ENCODE peak calls at places on chromosomes 6 and 20, in seven cellular contexts. One of them, this sample, is unnamed.
A peak's percentile ranks its signal among the peaks of the same experiment; 100 is the strongest.

GRCh38 chr6:40325041-40325440 is 262.1 kb downstream of the LRFN2 start:
- DNase-seq in left ventricle myocardium inferior: no peak
- DNase-seq in testis: peak; percentile 32
- DNase-seq in mammary epithelial cell: no peak
- DNase-seq in tibial nerve: no peak
- DNase-seq in A549: no peak
- DNase-seq in CD8-positive, alpha-beta T cell: no peak
- DNase-seq in this sample: no peak

GRCh38 chr20:48904566-48905321 is 16.8 kb upstream of the ARFGEF2 start:
- DNase-seq in left ventricle myocardium inferior: peak; percentile 37
- DNase-seq in testis: peak; percentile 74
- DNase-seq in mammary epithelial cell: peak; percentile 40
- DNase-seq in tibial nerve: no peak
- DNase-seq in A549: peak; percentile 70
- DNase-seq in CD8-positive, alpha-beta T cell: peak; percentile 76
- DNase-seq in this sample: no peak

GRCh38 chr6:117840541-117840983 is 66.5 kb upstream of the SLC35F1 start:
- DNase-seq in left ventricle myocardium inferior: no peak
- DNase-seq in testis: no peak
- DNase-seq in mammary epithelial cell: peak; percentile 42
- DNase-seq in tibial nerve: no peak
- DNase-seq in A549: peak; percentile 18
- DNase-seq in CD8-positive, alpha-beta T cell: no peak
- DNase-seq in this sample: no peak

GRCh38 chr6:119308048-119308570 is 41.5 kb downstream of the MAN1A1 start:
- DNase-seq in left ventricle myocardium inferior: no peak
- DNase-seq in testis: no peak
- DNase-seq in mammary epithelial cell: peak; percentile 55
- DNase-seq in tibial nerve: no peak
- DNase-seq in A549: no peak
- DNase-seq in CD8-positive, alpha-beta T cell: no peak
- DNase-seq in this sample: no peak

GRCh38 chr20:15863735-15864134 is 709.5 kb downstream of the KIF16B start:
- DNase-seq in left ventricle myocardium inferior: no peak
- DNase-seq in testis: no peak
- DNase-seq in mammary epithelial cell: no peak
- DNase-seq in tibial nerve: no peak
- DNase-seq in A549: no peak
- DNase-seq in CD8-positive, alpha-beta T cell: no peak
- DNase-seq in this sample: no peak

GRCh38 chr6:52549428-52549827 is 27.4 kb downstream of the TRAM2 start:
- DNase-seq in left ventricle myocardium inferior: no peak
- DNase-seq in testis: no peak
- DNase-seq in mammary epithelial cell: no peak
- DNase-seq in tibial nerve: no peak
- DNase-seq in A549: no peak
- DNase-seq in CD8-positive, alpha-beta T cell: no peak
- DNase-seq in this sample: no peak

GRCh38 chr20:14127831-14128230 is 132.5 kb downstream of the MACROD2 start:
- DNase-seq in left ventricle myocardium inferior: no peak
- DNase-seq in testis: no peak
- DNase-seq in mammary epithelial cell: no peak
- DNase-seq in tibial nerve: no peak
- DNase-seq in A549: no peak
- DNase-seq in CD8-positive, alpha-beta T cell: no peak
- DNase-seq in this sample: no peak

GRCh38 chr6:14784596-14785360 is 461.1 kb upstream of the JARID2 start:
- DNase-seq in left ventricle myocardium inferior: no peak
- DNase-seq in testis: no peak
- DNase-seq in mammary epithelial cell: no peak
- DNase-seq in tibial nerve: no peak
- DNase-seq in A549: no peak
- DNase-seq in CD8-positive, alpha-beta T cell: no peak
- DNase-seq in this sample: no peak

GRCh38 chr20:50395258-50395729 is 114.9 kb upstream of the PTPN1 start:
- DNase-seq in left ventricle myocardium inferior: peak; percentile 87
- DNase-seq in testis: peak; percentile 82
- DNase-seq in mammary epithelial cell: no peak
- DNase-seq in tibial nerve: peak; percentile 57
- DNase-seq in A549: no peak
- DNase-seq in CD8-positive, alpha-beta T cell: no peak
- DNase-seq in this sample: peak; percentile 68

GRCh38 chr6:77332915-77333623 is 130.2 kb downstream of the HTR1B start:
- DNase-seq in left ventricle myocardium inferior: no peak
- DNase-seq in testis: no peak
- DNase-seq in mammary epithelial cell: no peak
- DNase-seq in tibial nerve: no peak
- DNase-seq in A549: no peak
- DNase-seq in CD8-positive, alpha-beta T cell: no peak
- DNase-seq in this sample: no peak

GRCh38 chr6:166005401-166005845 is 162.2 kb downstream of the TBXT start:
- DNase-seq in left ventricle myocardium inferior: peak; percentile 70
- DNase-seq in testis: peak; percentile 60
- DNase-seq in mammary epithelial cell: no peak
- DNase-seq in tibial nerve: no peak
- DNase-seq in A549: peak; percentile 50
- DNase-seq in CD8-positive, alpha-beta T cell: no peak
- DNase-seq in this sample: peak; percentile 76

GRCh38 chr20:38129893-38130609 is 35.0 kb downstream of the TGM2 start:
- DNase-seq in left ventricle myocardium inferior: no peak
- DNase-seq in testis: no peak
- DNase-seq in mammary epithelial cell: no peak
- DNase-seq in tibial nerve: no peak
- DNase-seq in A549: no peak
- DNase-seq in CD8-positive, alpha-beta T cell: no peak
- DNase-seq in this sample: no peak

GRCh38 chr6:72048080-72048479 is 161.7 kb downstream of the RIMS1 start:
- DNase-seq in left ventricle myocardium inferior: no peak
- DNase-seq in testis: no peak
- DNase-seq in mammary epithelial cell: no peak
- DNase-seq in tibial nerve: no peak
- DNase-seq in A549: no peak
- DNase-seq in CD8-positive, alpha-beta T cell: no peak
- DNase-seq in this sample: no peak

GRCh38 chr6:77173472-77174074 is 289.7 kb downstream of the HTR1B start:
- DNase-seq in left ventricle myocardium inferior: no peak
- DNase-seq in testis: peak; percentile 25
- DNase-seq in mammary epithelial cell: peak; percentile 5
- DNase-seq in tibial nerve: no peak
- DNase-seq in A549: no peak
- DNase-seq in CD8-positive, alpha-beta T cell: no peak
- DNase-seq in this sample: no peak

GRCh38 chr6:80226156-80226555 is 119.7 kb downstream of the BCKDHB start:
- DNase-seq in left ventricle myocardium inferior: no peak
- DNase-seq in testis: no peak
- DNase-seq in mammary epithelial cell: no peak
- DNase-seq in tibial nerve: no peak
- DNase-seq in A549: no peak
- DNase-seq in CD8-positive, alpha-beta T cell: no peak
- DNase-seq in this sample: no peak

GRCh38 chr6:80226699-80227098 is 120.2 kb downstream of the BCKDHB start:
- DNase-seq in left ventricle myocardium inferior: no peak
- DNase-seq in testis: no peak
- DNase-seq in mammary epithelial cell: no peak
- DNase-seq in tibial nerve: no peak
- DNase-seq in A549: no peak
- DNase-seq in CD8-positive, alpha-beta T cell: no peak
- DNase-seq in this sample: no peak

GRCh38 chr6:80217799-80218198 is 111.3 kb downstream of the BCKDHB start:
- DNase-seq in left ventricle myocardium inferior: no peak
- DNase-seq in testis: no peak
- DNase-seq in mammary epithelial cell: no peak
- DNase-seq in tibial nerve: no peak
- DNase-seq in A549: no peak
- DNase-seq in CD8-positive, alpha-beta T cell: no peak
- DNase-seq in this sample: no peak

GRCh38 chr6:80227545-80227944 is 121.1 kb downstream of the BCKDHB start:
- DNase-seq in left ventricle myocardium inferior: no peak
- DNase-seq in testis: no peak
- DNase-seq in mammary epithelial cell: no peak
- DNase-seq in tibial nerve: no peak
- DNase-seq in A549: no peak
- DNase-seq in CD8-positive, alpha-beta T cell: no peak
- DNase-seq in this sample: no peak

DNA sequence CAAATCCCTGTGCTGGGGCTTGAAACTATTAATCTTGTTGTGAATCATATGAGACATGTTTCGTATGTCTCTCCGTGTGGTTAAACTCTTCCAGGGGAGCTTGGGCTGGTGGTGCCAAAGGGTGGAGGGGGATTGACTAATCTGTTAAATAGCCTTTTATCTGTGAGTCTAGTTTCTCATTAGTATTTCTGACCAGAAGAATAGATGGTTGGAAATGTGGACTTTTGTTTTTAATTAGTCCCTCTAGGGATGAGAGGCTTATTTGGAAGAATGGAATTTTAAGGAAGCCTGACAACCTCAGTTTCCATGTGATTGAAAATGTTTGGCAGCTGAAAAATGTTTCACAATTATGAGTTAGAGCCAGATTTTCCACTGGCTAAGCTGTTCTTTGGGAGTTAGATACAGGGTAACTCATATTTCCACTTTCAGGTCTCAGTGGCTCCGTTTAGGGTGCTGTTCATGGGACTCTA is 117.3 kb downstream of the BCKDHB start:
- DNase-seq in left ventricle myocardium inferior: no peak
- DNase-seq in testis: no peak
- DNase-seq in mammary epithelial cell: no peak
- DNase-seq in tibial nerve: no peak
- DNase-seq in A549: no peak
- DNase-seq in CD8-positive, alpha-beta T cell: no peak
- DNase-seq in this sample: peak; percentile 34
- TF ChIP-seq CTCF in left ventricle myocardium inferior: no peak
- TF ChIP-seq CTCF in testis: no peak
- TF ChIP-seq CTCF in mammary epithelial cell: no peak
- TF ChIP-seq CTCF in tibial nerve: no peak
- TF ChIP-seq CTCF in A549: no peak
- TF ChIP-seq CTCF in CD8-positive, alpha-beta T cell: no peak
- TF ChIP-seq CTCF in this sample: no peak

GRCh38 chr6:9168669-9169068 is 733.3 kb upstream of the SLC35B3 start:
- DNase-seq in left ventricle myocardium inferior: no peak
- DNase-seq in testis: no peak
- DNase-seq in mammary epithelial cell: no peak
- DNase-seq in tibial nerve: no peak
- DNase-seq in A549: no peak
- DNase-seq in CD8-positive, alpha-beta T cell: no peak
- DNase-seq in this sample: no peak
- H3K9me3 ChIP-seq in left ventricle myocardium inferior: peaks cover 23% of the 10 kb centered on the region
- H3K9me3 ChIP-seq in testis: no peaks in the 10 kb centered on the region
- H3K9me3 ChIP-seq in mammary epithelial cell: no peaks in the 10 kb centered on the region
- H3K9me3 ChIP-seq in tibial nerve: no peaks in the 10 kb centered on the region
- H3K9me3 ChIP-seq in A549: no peaks in the 10 kb centered on the region
- H3K9me3 ChIP-seq in CD8-positive, alpha-beta T cell: no peaks in the 10 kb centered on the region
- H3K9me3 ChIP-seq in this sample: peaks cover 13% of the 10 kb centered on the region

GRCh38 chr20:56211051-56211450 is 37.5 kb upstream of the MC3R start:
- DNase-seq in left ventricle myocardium inferior: no peak
- DNase-seq in testis: no peak
- DNase-seq in mammary epithelial cell: no peak
- DNase-seq in tibial nerve: no peak
- DNase-seq in A549: no peak
- DNase-seq in CD8-positive, alpha-beta T cell: no peak
- DNase-seq in this sample: no peak
- TF ChIP-seq CTCF in left ventricle myocardium inferior: no peak
- TF ChIP-seq CTCF in testis: no peak
- TF ChIP-seq CTCF in mammary epithelial cell: no peak
- TF ChIP-seq CTCF in tibial nerve: no peak
- TF ChIP-seq CTCF in A549: no peak
- TF ChIP-seq CTCF in CD8-positive, alpha-beta T cell: no peak
- TF ChIP-seq CTCF in this sample: no peak

GRCh38 chr6:19382676-19383075 is 454.5 kb upstream of the ID4 start:
- DNase-seq in left ventricle myocardium inferior: no peak
- DNase-seq in testis: no peak
- DNase-seq in mammary epithelial cell: no peak
- DNase-seq in tibial nerve: no peak
- DNase-seq in A549: no peak
- DNase-seq in CD8-positive, alpha-beta T cell: no peak
- DNase-seq in this sample: no peak
- H3K9me3 ChIP-seq in left ventricle myocardium inferior: peaks cover 11% of the 10 kb centered on the region
- H3K9me3 ChIP-seq in testis: no peaks in the 10 kb centered on the region
- H3K9me3 ChIP-seq in mammary epithelial cell: peaks cover 4% of the 10 kb centered on the region
- H3K9me3 ChIP-seq in tibial nerve: peaks cover 6% of the 10 kb centered on the region
- H3K9me3 ChIP-seq in A549: peaks cover 3% of the 10 kb centered on the region
- H3K9me3 ChIP-seq in CD8-positive, alpha-beta T cell: no peaks in the 10 kb centered on the region
- H3K9me3 ChIP-seq in this sample: peaks cover 7% of the 10 kb centered on the region

DNA sequence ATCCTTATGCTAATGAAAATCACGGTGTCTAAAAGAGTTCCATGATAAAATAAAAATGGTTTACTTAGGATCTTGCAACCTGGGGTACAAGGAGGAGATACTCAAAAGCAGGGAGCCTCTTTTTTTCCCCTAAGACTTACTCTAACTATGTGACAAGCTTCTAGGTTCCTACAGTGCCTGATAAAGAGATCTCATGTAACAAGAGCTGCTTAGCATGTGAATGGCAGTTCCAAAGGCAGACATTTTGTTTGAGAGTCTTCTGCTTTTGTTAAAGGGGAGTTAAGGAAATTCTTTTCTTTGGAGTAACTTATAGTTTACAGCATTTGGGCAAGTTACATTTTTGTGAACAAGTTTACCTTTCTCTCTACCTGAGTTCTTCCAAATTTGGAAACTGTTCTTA is 945.8 kb upstream of the ADGRB3 start:
- DNase-seq in left ventricle myocardium inferior: no peak
- DNase-seq in testis: no peak
- DNase-seq in mammary epithelial cell: no peak
- DNase-seq in tibial nerve: no peak
- DNase-seq in A549: no peak
- DNase-seq in CD8-positive, alpha-beta T cell: no peak
- DNase-seq in this sample: no peak
- TF ChIP-seq CTCF in left ventricle myocardium inferior: no peak
- TF ChIP-seq CTCF in testis: no peak
- TF ChIP-seq CTCF in mammary epithelial cell: no peak
- TF ChIP-seq CTCF in tibial nerve: no peak
- TF ChIP-seq CTCF in A549: no peak
- TF ChIP-seq CTCF in CD8-positive, alpha-beta T cell: no peak
- TF ChIP-seq CTCF in this sample: no peak

DNA sequence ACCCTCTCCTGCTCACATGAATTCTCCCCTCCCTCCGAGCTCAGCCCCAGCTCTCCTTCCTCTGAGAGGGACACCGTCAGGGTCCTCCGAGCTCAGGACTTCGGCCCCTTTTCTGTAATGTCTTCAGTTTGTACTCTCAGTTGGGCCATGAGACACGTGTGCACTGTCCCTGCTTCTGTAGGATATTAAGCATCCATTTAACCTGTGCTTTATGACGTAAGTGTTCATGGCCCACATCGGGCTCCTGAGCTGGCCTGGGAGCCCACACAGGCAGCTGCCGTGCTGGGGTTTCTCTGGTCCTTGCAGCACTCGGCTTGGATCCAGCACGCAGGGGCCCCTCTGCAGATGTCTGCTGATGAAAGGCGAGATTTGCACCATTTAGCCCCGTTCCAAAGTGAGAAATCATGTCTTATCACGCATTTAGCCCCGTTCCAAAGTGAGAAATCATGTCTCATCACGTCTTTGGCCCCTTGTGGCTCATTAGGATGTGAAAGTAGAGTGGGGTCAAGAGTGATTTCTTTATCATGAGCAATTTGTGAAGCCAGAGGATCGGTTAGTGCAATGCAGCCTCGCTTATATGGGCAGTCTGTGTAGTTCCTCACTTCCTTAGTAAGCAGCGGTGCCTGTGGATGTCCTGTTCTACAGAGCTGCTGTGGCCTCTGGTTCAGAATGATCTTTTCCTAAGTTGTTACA is 25.3 kb downstream of the DUSP22 start:
- DNase-seq in left ventricle myocardium inferior: no peak
- DNase-seq in testis: no peak
- DNase-seq in mammary epithelial cell: no peak
- DNase-seq in tibial nerve: no peak
- DNase-seq in A549: no peak
- DNase-seq in CD8-positive, alpha-beta T cell: no peak
- DNase-seq in this sample: no peak
- H3K9me3 ChIP-seq in left ventricle myocardium inferior: no peaks in the 10 kb centered on the region
- H3K9me3 ChIP-seq in testis: no peaks in the 10 kb centered on the region
- H3K9me3 ChIP-seq in mammary epithelial cell: peaks cover 7% of the 10 kb centered on the region
- H3K9me3 ChIP-seq in tibial nerve: no peaks in the 10 kb centered on the region
- H3K9me3 ChIP-seq in A549: no peaks in the 10 kb centered on the region
- H3K9me3 ChIP-seq in CD8-positive, alpha-beta T cell: no peaks in the 10 kb centered on the region
- H3K9me3 ChIP-seq in this sample: no peaks in the 10 kb centered on the region

This sample was measured in heart left ventricle.